ENCODE peak calls at places on chromosomes 3 and 15, in seven cellular contexts. W is A549, V is cardiac muscle cell, N is neural progenitor cell, K is Peyer's patch, Y is left lung, L is brain microvascular endothelial cell. A is an unnamed sample.

GRCh38 chr3:111864821-111865656 is 6.0 kb downstream of the PHLDB2 start:
- DNase-seq in K (no peak), L (peak; percentile 94), Y (no peak), N (no peak), W (peak; percentile 26), V (peak; percentile 25), A (no peak)

GRCh38 chr15:65189102-65189740 is 4.1 kb upstream of the CLPX start:
- DNase-seq in N (peak; percentile 70), Y (no peak), K (no peak), W (peak; percentile 74), V (peak; percentile 65), L (peak; percentile 60), A (no peak)

GRCh38 chr3:42654331-42655201 is 1.1 kb downstream of the ZBTB47 start:
- DNase-seq in L (no peak), W (peak; percentile 32), N (peak; percentile 92), Y (peak; percentile 63), K (no peak), V (peak; percentile 82), A (no peak)

GRCh38 chr3:145739926-145740325 is 421.1 kb downstream of the PLOD2 start:
- DNase-seq in W (no peak), V (no peak), Y (no peak), N (no peak), K (no peak), L (peak; percentile 79), A (no peak)

GRCh38 chr3:71356272-71356671 is 227.3 kb downstream of the FOXP1 start:
- DNase-seq in Y (no peak), L (no peak), V (no peak), N (no peak), W (no peak), K (peak; percentile 57), A (no peak)

GRCh38 chr3:107644631-107645030 is 121.9 kb downstream of the BBX start:
- DNase-seq in K (no peak), Y (no peak), L (no peak), W (no peak), N (no peak), V (no peak), A (no peak)

GRCh38 chr3:133535971-133536634 is 37.4 kb upstream of the CDV3 start:
- DNase-seq in K (no peak), V (no peak), W (peak; percentile 69), L (peak; percentile 83), Y (no peak), N (no peak), A (no peak)

GRCh38 chr3:112132975-112133448 is at the start of gene GCSAM:
- DNase-seq in V (no peak), L (no peak), K (peak; percentile 78), N (no peak), Y (peak; percentile 74), W (no peak), A (peak; percentile 71)

GRCh38 chr3:190009621-190010020 is 111.1 kb downstream of the P3H2 start:
- DNase-seq in W (no peak), L (no peak), N (no peak), Y (no peak), K (no peak), V (no peak), A (no peak)

GRCh38 chr15:28994830-28995180 is 109.0 kb downstream of the APBA2 start:
- DNase-seq in N (no peak), K (no peak), L (no peak), W (no peak), Y (no peak), V (no peak), A (no peak)

GRCh38 chr3:32708672-32709283 is 23.8 kb downstream of the CNOT10 start:
- DNase-seq in Y (no peak), N (no peak), L (no peak), V (no peak), K (no peak), W (no peak), A (no peak)

GRCh38 chr3:38157562-38157961 is 7.8 kb upstream of the OXSR1 start:
- DNase-seq in V (peak; percentile 28), W (no peak), K (no peak), Y (no peak), N (no peak), L (no peak), A (no peak)

GRCh38 chr15:59999064-59999377 is 5.1 kb upstream of the FOXB1 start:
- DNase-seq in Y (no peak), V (no peak), L (no peak), W (no peak), N (peak; percentile 71), K (no peak), A (no peak)

GRCh38 chr3:10531031-10531430 is 25.6 kb upstream of the ATP2B2 start:
- DNase-seq in N (no peak), W (no peak), V (no peak), Y (no peak), L (no peak), K (no peak), A (no peak)

GRCh38 chr3:113173102-113173501 is 38.3 kb upstream of the BOC start:
- DNase-seq in L (no peak), V (no peak), W (no peak), N (no peak), K (no peak), Y (no peak), A (no peak)

GRCh38 chr3:157204431-157204830 is 44.5 kb upstream of the CCNL1 start:
- DNase-seq in L (no peak), K (no peak), Y (no peak), W (peak; percentile 29), V (peak; percentile 19), N (peak; percentile 38), A (no peak)

GRCh38 chr3:113086506-113087461 is 96.0 kb downstream of the GTPBP8 start:
- DNase-seq in W (peak; percentile 62), L (no peak), Y (no peak), K (no peak), V (no peak), N (peak; percentile 92), A (no peak)

GRCh38 chr3:184748219-184749135 is 36.6 kb upstream of the MAGEF1 start:
- DNase-seq in K (no peak), N (peak; percentile 58), W (peak; percentile 38), L (no peak), V (peak; percentile 57), Y (peak; percentile 30), A (no peak)

GRCh38 chr3:45583021-45583851 is 11.3 kb upstream of the LIMD1 start:
- DNase-seq in V (no peak), W (no peak), Y (no peak), N (no peak), K (no peak), L (no peak), A (no peak)

GRCh38 chr3:128145279-128145678 is 8.0 kb upstream of the EEFSEC start:
- DNase-seq in N (no peak), W (no peak), L (no peak), V (no peak), K (no peak), Y (peak; percentile 65), A (no peak)

GRCh38 chr3:126512026-126512425 is 5.5 kb downstream of the UROC1 start:
- DNase-seq in K (no peak), V (no peak), Y (peak; percentile 8), N (no peak), W (no peak), L (no peak), A (no peak)

GRCh38 chr15:51318382-51319150 is 19.8 kb downstream of the CYP19A1 start:
- DNase-seq in K (no peak), N (no peak), W (no peak), V (no peak), Y (no peak), L (peak; percentile 16), A (no peak)

GRCh38 chr15:96352594-96353377 is 22.3 kb downstream of the NR2F2 start:
- DNase-seq in L (peak; percentile 69), Y (no peak), V (no peak), K (no peak), N (peak; percentile 62), W (no peak), A (no peak)

GRCh38 chr3:184568918-184569829 is 7.6 kb downstream of the EPHB3 start:
- DNase-seq in W (no peak), K (peak; percentile 26), N (peak; percentile 72), V (peak; percentile 71), Y (peak; percentile 88), L (peak; percentile 75), A (no peak)

GRCh38 chr3:17398959-17399551 is 343.4 kb downstream of the TBC1D5 start:
- DNase-seq in L (no peak), Y (no peak), N (no peak), V (no peak), K (no peak), W (no peak), A (no peak)

GRCh38 chr3:148074057-148074456 is 623.6 kb upstream of the AGTR1 start:
- DNase-seq in Y (no peak), N (no peak), K (no peak), V (no peak), W (no peak), L (no peak), A (no peak)
- H3K27ac ChIP-seq in Y (no peak overlapping the region), N (no peak overlapping the region), K (no peak overlapping the region), V (no peak overlapping the region), W (no peak overlapping the region), L (no peak overlapping the region), A (no peak overlapping the region)

GRCh38 chr15:77419050-77419835 is 661 bp downstream of the PEAK1 start:
- DNase-seq in N (peak; percentile 77), V (peak; percentile 66), Y (peak; percentile 42), L (peak; percentile 18), K (peak; percentile 52), W (peak; percentile 31), A (peak; percentile 39)
- TF ChIP-seq CTCF in N (peak; percentile 37), V (peak; percentile 21), Y (peak; percentile 14), L (peak; percentile 32), K (peak; percentile 10), W (peak; percentile 64), A (no peak)

GRCh38 chr3:160369784-160370183 is 29.2 kb downstream of the IFT80 start:
- DNase-seq in K (no peak), N (no peak), Y (no peak), L (no peak), V (no peak), W (no peak), A (no peak)
- H3K27ac ChIP-seq in K (no peak overlapping the region), N (no peak overlapping the region), Y (peak overlapping the region; percentile 10), L (no peak overlapping the region), V (no peak overlapping the region), W (no peak overlapping the region), A (no peak overlapping the region)

GRCh38 chr3:4721511-4721911 is 228.4 kb downstream of the ITPR1 start:
- DNase-seq in L (peak; percentile 92), Y (no peak), K (no peak), V (no peak), W (peak; percentile 44), N (no peak), A (no peak)

GRCh38 chr3:4719011-4719649 is 226.0 kb downstream of the ITPR1 start:
- DNase-seq in W (no peak), K (no peak), N (peak; percentile 41), Y (no peak), L (no peak), V (no peak), A (no peak)

GRCh38 chr3:4720316-4721075 is 227.3 kb downstream of the ITPR1 start:
- DNase-seq in K (peak; percentile 29), V (peak; percentile 44), L (peak; percentile 77), N (peak; percentile 67), W (peak; percentile 86), Y (peak; percentile 68), A (no peak)

GRCh38 chr3:4723921-4724698 is 231.0 kb downstream of the ITPR1 start:
- DNase-seq in K (no peak), L (no peak), W (no peak), N (no peak), V (no peak), Y (no peak), A (no peak)

DNA sequence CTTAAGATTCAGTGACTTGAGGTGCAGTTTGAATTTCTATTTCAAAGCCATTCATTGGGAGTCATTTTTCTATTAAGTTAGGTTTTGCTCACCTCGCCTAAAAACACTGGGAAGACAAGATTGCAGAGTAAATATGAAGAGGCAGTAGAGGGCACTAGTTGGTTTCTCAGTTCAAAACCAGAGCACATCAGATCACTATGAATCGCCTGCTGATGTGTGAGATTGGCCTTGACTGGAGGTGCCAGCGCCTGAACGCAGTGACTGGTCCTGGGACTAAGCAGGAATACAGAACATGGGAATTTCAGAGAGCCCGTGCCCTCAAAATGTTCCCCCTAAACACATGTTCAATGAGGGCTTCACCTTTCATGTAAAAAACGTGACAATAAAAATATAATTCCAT is 229.0 kb downstream of the ITPR1 start:
- DNase-seq in V (peak; percentile 42), N (no peak), L (peak; percentile 83), K (no peak), Y (no peak), W (peak; percentile 89), A (no peak)
- TF ChIP-seq CTCF in V (peak; percentile 45), N (peak; percentile 25), L (peak; percentile 50), K (peak; percentile 62), Y (peak; percentile 31), W (peak; percentile 77), A (no peak)

A was measured in CD8-positive, alpha-beta T cell.